ENCODE peak calls at places on chromosomes 16 and 17, in six cellular contexts. One of them, this sample, is unnamed.

GRCh38 chr16:87044031-87044380 is 273.2 kb downstream of the C16orf95 start:
- DNase-seq in choroid plexus epithelial cell: no peak
- DNase-seq in breast epithelium: no peak
- DNase-seq in heart right ventricle: no peak
- DNase-seq in cardiac fibroblast: no peak
- DNase-seq in Calu3: peak; percentile 52
- DNase-seq in this sample: no peak

GRCh38 chr16:88010971-88011483 is 59.8 kb downstream of the BANP start:
- DNase-seq in heart right ventricle: no peak
- DNase-seq in breast epithelium: no peak
- DNase-seq in cardiac fibroblast: no peak
- DNase-seq in choroid plexus epithelial cell: no peak
- DNase-seq in Calu3: no peak
- DNase-seq in this sample: no peak

GRCh38 chr17:56112086-56112485 is 41.2 kb upstream of the ANKFN1 start:
- DNase-seq in choroid plexus epithelial cell: no peak
- DNase-seq in Calu3: no peak
- DNase-seq in heart right ventricle: no peak
- DNase-seq in breast epithelium: no peak
- DNase-seq in cardiac fibroblast: peak; percentile 4
- DNase-seq in this sample: no peak

GRCh38 chr17:32943206-32943605 is 15.3 kb downstream of the TMEM98 start:
- DNase-seq in heart right ventricle: no peak
- DNase-seq in cardiac fibroblast: peak; percentile 34
- DNase-seq in breast epithelium: no peak
- DNase-seq in Calu3: no peak
- DNase-seq in choroid plexus epithelial cell: no peak
- DNase-seq in this sample: no peak

GRCh38 chr17:5466295-5466694 is 2.5 kb downstream of the DHX33 start:
- DNase-seq in choroid plexus epithelial cell: no peak
- DNase-seq in breast epithelium: no peak
- DNase-seq in Calu3: no peak
- DNase-seq in heart right ventricle: no peak
- DNase-seq in cardiac fibroblast: no peak
- DNase-seq in this sample: no peak

GRCh38 chr16:70573451-70574121 is 50.0 kb downstream of the SF3B3 start:
- DNase-seq in heart right ventricle: peak; percentile 49
- DNase-seq in Calu3: no peak
- DNase-seq in cardiac fibroblast: peak; percentile 98
- DNase-seq in breast epithelium: no peak
- DNase-seq in choroid plexus epithelial cell: peak; percentile 98
- DNase-seq in this sample: no peak

GRCh38 chr17:64164592-64165285 is 34.8 kb upstream of the ERN1 start:
- DNase-seq in choroid plexus epithelial cell: no peak
- DNase-seq in heart right ventricle: no peak
- DNase-seq in cardiac fibroblast: no peak
- DNase-seq in breast epithelium: no peak
- DNase-seq in Calu3: no peak
- DNase-seq in this sample: no peak

GRCh38 chr16:26281681-26282080 is 589.9 kb downstream of the HS3ST4 start:
- DNase-seq in heart right ventricle: no peak
- DNase-seq in cardiac fibroblast: no peak
- DNase-seq in choroid plexus epithelial cell: no peak
- DNase-seq in Calu3: no peak
- DNase-seq in breast epithelium: no peak
- DNase-seq in this sample: no peak

GRCh38 chr17:75199886-75200618 is 5.4 kb upstream of the NUP85 start:
- DNase-seq in Calu3: no peak
- DNase-seq in breast epithelium: no peak
- DNase-seq in choroid plexus epithelial cell: no peak
- DNase-seq in heart right ventricle: no peak
- DNase-seq in cardiac fibroblast: no peak
- DNase-seq in this sample: no peak

GRCh38 chr17:19290047-19290705 is 53.0 kb downstream of the EPN2 start:
- DNase-seq in breast epithelium: no peak
- DNase-seq in cardiac fibroblast: no peak
- DNase-seq in heart right ventricle: no peak
- DNase-seq in Calu3: no peak
- DNase-seq in choroid plexus epithelial cell: peak; percentile 33
- DNase-seq in this sample: no peak

GRCh38 chr16:84044108-84044488 is 1.5 kb upstream of the SLC38A8 start:
- DNase-seq in Calu3: peak; percentile 42
- DNase-seq in choroid plexus epithelial cell: peak; percentile 47
- DNase-seq in cardiac fibroblast: peak; percentile 48
- DNase-seq in heart right ventricle: no peak
- DNase-seq in breast epithelium: no peak
- DNase-seq in this sample: peak; percentile 24

GRCh38 chr17:82743344-82744219 is 8.2 kb downstream of the FN3K start:
- DNase-seq in heart right ventricle: no peak
- DNase-seq in breast epithelium: no peak
- DNase-seq in cardiac fibroblast: no peak
- DNase-seq in Calu3: no peak
- DNase-seq in choroid plexus epithelial cell: no peak
- DNase-seq in this sample: no peak

GRCh38 chr17:74892974-74893911 is at the start of gene FADS6:
- DNase-seq in cardiac fibroblast: no peak
- DNase-seq in breast epithelium: no peak
- DNase-seq in choroid plexus epithelial cell: no peak
- DNase-seq in Calu3: no peak
- DNase-seq in heart right ventricle: no peak
- DNase-seq in this sample: no peak

GRCh38 chr17:80363518-80364090 is 51.4 kb upstream of the ENDOV start:
- DNase-seq in Calu3: no peak
- DNase-seq in choroid plexus epithelial cell: no peak
- DNase-seq in cardiac fibroblast: no peak
- DNase-seq in breast epithelium: no peak
- DNase-seq in heart right ventricle: no peak
- DNase-seq in this sample: no peak

GRCh38 chr16:55351936-55352335 is 27.9 kb downstream of the IRX6 start:
- DNase-seq in breast epithelium: no peak
- DNase-seq in cardiac fibroblast: no peak
- DNase-seq in choroid plexus epithelial cell: no peak
- DNase-seq in Calu3: no peak
- DNase-seq in heart right ventricle: no peak
- DNase-seq in this sample: no peak

GRCh38 chr17:28101919-28102318 is 59.4 kb downstream of the NLK start:
- DNase-seq in choroid plexus epithelial cell: no peak
- DNase-seq in breast epithelium: no peak
- DNase-seq in cardiac fibroblast: no peak
- DNase-seq in Calu3: no peak
- DNase-seq in heart right ventricle: no peak
- DNase-seq in this sample: no peak

GRCh38 chr17:77313831-77314230 is 173.1 kb downstream of the SEC14L1 start:
- DNase-seq in breast epithelium: no peak
- DNase-seq in heart right ventricle: no peak
- DNase-seq in cardiac fibroblast: no peak
- DNase-seq in Calu3: no peak
- DNase-seq in choroid plexus epithelial cell: no peak
- DNase-seq in this sample: no peak

GRCh38 chr17:64245218-64246145 is 17.6 kb downstream of the TEX2 start:
- DNase-seq in breast epithelium: no peak
- DNase-seq in choroid plexus epithelial cell: no peak
- DNase-seq in heart right ventricle: no peak
- DNase-seq in cardiac fibroblast: peak; percentile 33
- DNase-seq in Calu3: no peak
- DNase-seq in this sample: no peak

GRCh38 chr16:22427556-22427955 is 53.1 kb upstream of the CDR2 start:
- DNase-seq in breast epithelium: no peak
- DNase-seq in Calu3: no peak
- DNase-seq in choroid plexus epithelial cell: no peak
- DNase-seq in cardiac fibroblast: no peak
- DNase-seq in heart right ventricle: no peak
- DNase-seq in this sample: no peak

GRCh38 chr17:20916383-20916782 is 126.4 kb downstream of the USP22 start:
- DNase-seq in breast epithelium: no peak
- DNase-seq in heart right ventricle: no peak
- DNase-seq in Calu3: no peak
- DNase-seq in cardiac fibroblast: no peak
- DNase-seq in choroid plexus epithelial cell: no peak
- DNase-seq in this sample: no peak

GRCh38 chr16:70770968-70771552 is 29.9 kb downstream of the VAC14 start:
- DNase-seq in heart right ventricle: peak; percentile 49
- DNase-seq in Calu3: peak; percentile 86
- DNase-seq in choroid plexus epithelial cell: peak; percentile 71
- DNase-seq in cardiac fibroblast: peak; percentile 69
- DNase-seq in breast epithelium: peak; percentile 56
- DNase-seq in this sample: peak; percentile 55

GRCh38 chr17:47239663-47240374 is 13.8 kb upstream of the ITGB3 start:
- DNase-seq in heart right ventricle: peak; percentile 52
- DNase-seq in Calu3: peak; percentile 89
- DNase-seq in choroid plexus epithelial cell: peak; percentile 82
- DNase-seq in cardiac fibroblast: peak; percentile 100
- DNase-seq in breast epithelium: peak; percentile 67
- DNase-seq in this sample: peak; percentile 43

GRCh38 chr16:13012591-13012990 is 111.2 kb downstream of the SHISA9 start:
- DNase-seq in breast epithelium: no peak
- DNase-seq in Calu3: no peak
- DNase-seq in choroid plexus epithelial cell: no peak
- DNase-seq in heart right ventricle: no peak
- DNase-seq in cardiac fibroblast: no peak
- DNase-seq in this sample: no peak

GRCh38 chr16:67645397-67646121 is 615 bp downstream of the CARMIL2 start:
- DNase-seq in cardiac fibroblast: no peak
- DNase-seq in Calu3: no peak
- DNase-seq in heart right ventricle: no peak
- DNase-seq in choroid plexus epithelial cell: no peak
- DNase-seq in breast epithelium: no peak
- DNase-seq in this sample: no peak

GRCh38 chr17:19398301-19399181 is 11.6 kb upstream of the MFAP4 start:
- DNase-seq in Calu3: peak; percentile 16
- DNase-seq in breast epithelium: no peak
- DNase-seq in heart right ventricle: peak; percentile 43
- DNase-seq in cardiac fibroblast: peak; percentile 74
- DNase-seq in choroid plexus epithelial cell: peak; percentile 83
- DNase-seq in this sample: no peak

GRCh38 chr17:27038676-27039075 is 255.2 kb upstream of the WSB1 start:
- DNase-seq in cardiac fibroblast: no peak
- DNase-seq in heart right ventricle: no peak
- DNase-seq in Calu3: no peak
- DNase-seq in breast epithelium: no peak
- DNase-seq in choroid plexus epithelial cell: no peak
- DNase-seq in this sample: no peak

GRCh38 chr16:82031116-82032084 is 3.7 kb upstream of the HSD17B2 start:
- DNase-seq in cardiac fibroblast: peak; percentile 71
- DNase-seq in breast epithelium: no peak
- DNase-seq in choroid plexus epithelial cell: peak; percentile 86
- DNase-seq in heart right ventricle: no peak
- DNase-seq in Calu3: peak; percentile 41
- DNase-seq in this sample: peak; percentile 17

GRCh38 chr16:30927789-30928378 is 4.5 kb downstream of the FBXL19 start:
- DNase-seq in Calu3: peak; percentile 41
- DNase-seq in choroid plexus epithelial cell: peak; percentile 64
- DNase-seq in cardiac fibroblast: peak; percentile 48
- DNase-seq in heart right ventricle: peak; percentile 32
- DNase-seq in breast epithelium: peak; percentile 80
- DNase-seq in this sample: peak; percentile 63

GRCh38 chr17:50079334-50080095 is 15.6 kb upstream of the PDK2 start:
- DNase-seq in heart right ventricle: no peak
- DNase-seq in breast epithelium: no peak
- DNase-seq in cardiac fibroblast: peak; percentile 52
- DNase-seq in choroid plexus epithelial cell: no peak
- DNase-seq in Calu3: peak; percentile 86
- DNase-seq in this sample: peak; percentile 68
- TF ChIP-seq CTCF in heart right ventricle: no peak
- TF ChIP-seq CTCF in breast epithelium: peak; percentile 47
- TF ChIP-seq CTCF in cardiac fibroblast: peak; percentile 80
- TF ChIP-seq CTCF in choroid plexus epithelial cell: peak; percentile 69
- TF ChIP-seq CTCF in Calu3: peak; percentile 98
- TF ChIP-seq CTCF in this sample: peak; percentile 88

DNA sequence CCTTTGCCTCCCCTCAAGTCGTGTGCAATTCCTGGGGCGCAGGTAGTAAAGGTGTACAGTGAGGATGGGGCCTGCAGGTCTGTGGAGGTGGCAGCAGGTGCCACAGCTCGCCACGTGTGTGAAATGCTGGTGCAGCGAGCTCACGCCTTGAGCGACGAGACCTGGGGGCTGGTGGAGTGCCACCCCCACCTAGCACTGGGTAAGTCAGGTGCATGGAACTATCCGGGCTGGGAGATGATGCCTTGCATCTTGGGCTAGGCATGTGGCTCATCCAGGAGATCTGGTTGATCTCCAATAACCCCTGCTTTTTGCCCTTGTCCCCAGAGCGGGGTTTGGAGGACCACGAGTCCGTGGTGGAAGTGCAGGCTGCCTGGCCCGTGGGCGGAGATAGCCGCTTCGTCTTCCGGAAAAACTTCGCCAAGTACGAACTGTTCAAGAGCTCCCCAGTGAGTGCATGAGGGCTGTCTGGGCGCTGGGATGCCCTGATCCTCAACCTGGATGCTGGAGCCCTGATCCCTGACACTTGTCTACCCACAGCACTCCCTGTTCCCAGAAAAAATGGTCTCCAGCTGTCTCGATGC is 5.2 kb downstream of the GRB7 start:
- DNase-seq in choroid plexus epithelial cell: no peak
- DNase-seq in Calu3: peak; percentile 75
- DNase-seq in breast epithelium: no peak
- DNase-seq in heart right ventricle: no peak
- DNase-seq in cardiac fibroblast: no peak
- DNase-seq in this sample: no peak
- TF ChIP-seq CTCF in choroid plexus epithelial cell: no peak
- TF ChIP-seq CTCF in Calu3: no peak
- TF ChIP-seq CTCF in breast epithelium: no peak
- TF ChIP-seq CTCF in heart right ventricle: no peak
- TF ChIP-seq CTCF in cardiac fibroblast: no peak
- TF ChIP-seq CTCF in this sample: no peak

GRCh38 chr17:70945386-70945785 is 776.1 kb downstream of the KCNJ2 start:
- DNase-seq in Calu3: no peak
- DNase-seq in choroid plexus epithelial cell: peak; percentile 39
- DNase-seq in cardiac fibroblast: peak; percentile 9
- DNase-seq in breast epithelium: no peak
- DNase-seq in heart right ventricle: no peak
- DNase-seq in this sample: no peak
- TF ChIP-seq CTCF in Calu3: no peak
- TF ChIP-seq CTCF in choroid plexus epithelial cell: peak; percentile 25
- TF ChIP-seq CTCF in cardiac fibroblast: no peak
- TF ChIP-seq CTCF in breast epithelium: no peak
- TF ChIP-seq CTCF in heart right ventricle: no peak
- TF ChIP-seq CTCF in this sample: no peak

GRCh38 chr16:57244767-57245471 is at the start of gene ARL2BP:
- DNase-seq in Calu3: peak; percentile 100
- DNase-seq in choroid plexus epithelial cell: peak; percentile 98
- DNase-seq in cardiac fibroblast: peak; percentile 97
- DNase-seq in heart right ventricle: peak; percentile 98
- DNase-seq in breast epithelium: peak; percentile 98
- DNase-seq in this sample: peak; percentile 99
- TF ChIP-seq CTCF in Calu3: no peak
- TF ChIP-seq CTCF in choroid plexus epithelial cell: no peak
- TF ChIP-seq CTCF in cardiac fibroblast: no peak
- TF ChIP-seq CTCF in heart right ventricle: no peak
- TF ChIP-seq CTCF in breast epithelium: no peak
- TF ChIP-seq CTCF in this sample: no peak

DNA sequence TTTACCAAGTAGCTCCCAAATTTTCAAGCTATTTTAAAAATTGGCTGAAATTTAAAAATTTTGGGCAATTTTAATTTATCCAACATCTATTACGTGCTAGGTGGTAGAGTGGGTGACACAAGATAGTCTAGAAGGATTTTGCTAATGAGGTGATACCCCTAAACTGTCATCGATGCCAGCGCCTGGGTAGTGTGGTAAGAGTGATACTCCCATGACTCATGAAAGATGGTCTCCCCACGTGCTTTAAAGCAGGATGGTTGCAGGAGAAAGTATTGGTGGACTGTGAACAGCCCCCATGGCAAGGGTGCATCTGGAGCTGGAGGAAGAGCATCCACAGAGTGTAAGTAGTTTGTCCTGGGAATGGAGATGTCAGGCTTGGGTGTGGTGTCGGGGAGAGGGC is 77.8 kb downstream of the WWOX start:
- DNase-seq in Calu3: no peak
- DNase-seq in breast epithelium: no peak
- DNase-seq in heart right ventricle: no peak
- DNase-seq in cardiac fibroblast: no peak
- DNase-seq in choroid plexus epithelial cell: no peak
- DNase-seq in this sample: no peak
- TF ChIP-seq CTCF in Calu3: no peak
- TF ChIP-seq CTCF in breast epithelium: no peak
- TF ChIP-seq CTCF in heart right ventricle: no peak
- TF ChIP-seq CTCF in cardiac fibroblast: no peak
- TF ChIP-seq CTCF in choroid plexus epithelial cell: no peak
- TF ChIP-seq CTCF in this sample: no peak

This sample was measured in GM12865.